ENCODE peak calls at places on chromosomes 12 and 14, in seven cellular contexts. Z is NCI-H446 treated with DMSO at 0.1 percent for 48 hours, P is uterus, C is bronchial epithelial cell, W is stomach, N is nucleus accumbens, T is EH. Y is an unnamed sample.

GRCh38 chr12:50401383-50402155 is 884 bp downstream of the LARP4 start:
- DNase-seq in W (no peak), T (peak), Z (no peak), N (no peak), P (no peak), C (peak), Y (no peak)

GRCh38 chr12:15278816-15279658 is 43.3 kb upstream of the PTPRO start:
- DNase-seq in C (peak), N (no peak), T (peak), P (peak), W (peak), Z (peak), Y (peak)

GRCh38 chr12:132500856-132501180 is 10.9 kb downstream of the FBRSL1 start:
- DNase-seq in N (no peak), C (no peak), Z (no peak), T (no peak), W (no peak), P (no peak), Y (no peak)

GRCh38 chr12:55188974-55189556 is 31.8 kb upstream of the OR10A7 start:
- DNase-seq in Z (peak), C (peak), W (no peak), N (no peak), T (peak), P (no peak), Y (peak)

GRCh38 chr12:57896437-57897201 is 44.7 kb upstream of the ATP23 start:
- DNase-seq in C (peak), W (peak), P (peak), N (peak), Z (no peak), T (peak), Y (peak)

GRCh38 chr14:24921903-24922302 is 128.0 kb downstream of the STXBP6 start:
- DNase-seq in N (no peak), T (peak), Z (no peak), C (peak), W (no peak), P (no peak), Y (no peak)

GRCh38 chr14:72609205-72609916 is 284.5 kb downstream of the DPF3 start:
- DNase-seq in N (no peak), C (no peak), P (no peak), W (no peak), T (no peak), Z (no peak), Y (no peak)

GRCh38 chr14:65835501-65835900 is 423.0 kb downstream of the FUT8 start:
- DNase-seq in N (no peak), W (no peak), T (no peak), P (no peak), C (no peak), Z (no peak), Y (no peak)

GRCh38 chr14:64758711-64759554 is 54.7 kb downstream of the PLEKHG3 start:
- DNase-seq in T (peak), N (no peak), P (peak), C (peak), Z (no peak), W (peak), Y (no peak)

GRCh38 chr14:96584199-96584906 is 82.2 kb downstream of the PAPOLA start:
- DNase-seq in C (peak), W (no peak), N (no peak), Z (no peak), T (peak), P (no peak), Y (peak)

GRCh38 chr14:74630881-74631690 is 19.0 kb upstream of the LTBP2 start:
- DNase-seq in Z (no peak), T (no peak), P (peak), W (no peak), N (no peak), C (no peak), Y (no peak)

Y was measured in head of caudate nucleus.